ENCODE peak calls at places on chromosomes 3 and 15, in five cellular contexts. Q is left ventricle myocardium inferior, U is AG09309, P is A549, X is foreskin fibroblast. V is an unnamed sample.

GRCh38 chr3:176814252-176814651 is 383.0 kb downstream of the TBL1XR1 start:
- DNase-seq in Q (peak; percentile 38), U (no peak), P (peak; percentile 5), X (peak; percentile 2), V (peak; percentile 77)

GRCh38 chr15:27342991-27343390 is 372.0 kb downstream of the GABRG3 start:
- DNase-seq in Q (no peak), U (no peak), P (no peak), X (no peak), V (no peak)

GRCh38 chr15:47743385-47743784 is 26.1 kb downstream of the SEMA6D start:
- DNase-seq in Q (no peak), U (no peak), P (no peak), X (no peak), V (no peak)

GRCh38 chr15:57948554-57949289 is 116.8 kb downstream of the ALDH1A2 start:
- DNase-seq in Q (no peak), U (no peak), P (no peak), X (no peak), V (no peak)

GRCh38 chr15:70260096-70260495 is 162.4 kb upstream of the TLE3 start:
- DNase-seq in Q (no peak), U (no peak), P (no peak), X (no peak), V (no peak)

GRCh38 chr15:63094495-63094931 is 27.1 kb upstream of the LACTB start:
- DNase-seq in Q (no peak), U (no peak), P (no peak), X (peak; percentile 45), V (no peak)

GRCh38 chr15:95371664-95372063 is 958.8 kb upstream of the NR2F2 start:
- DNase-seq in Q (no peak), U (no peak), P (no peak), X (no peak), V (no peak)

GRCh38 chr3:150367771-150368170 is 40.3 kb upstream of the TSC22D2 start:
- DNase-seq in Q (no peak), U (no peak), P (no peak), X (no peak), V (no peak)

GRCh38 chr3:15903776-15904720 is 106.3 kb upstream of the ANKRD28 start:
- DNase-seq in Q (peak; percentile 71), U (no peak), P (no peak), X (no peak), V (no peak)

GRCh38 chr3:64242435-64242834 is 17.2 kb upstream of the PRICKLE2 start:
- DNase-seq in Q (peak; percentile 18), U (no peak), P (no peak), X (no peak), V (no peak)

GRCh38 chr3:33920511-33920910 is 122.1 kb downstream of the PDCD6IP start:
- DNase-seq in Q (no peak), U (no peak), P (no peak), X (no peak), V (no peak)

GRCh38 chr15:58597943-58598828 is 151.3 kb downstream of the ADAM10 start:
- DNase-seq in Q (no peak), U (no peak), P (no peak), X (no peak), V (no peak)

GRCh38 chr15:99455796-99456160 is 110.0 kb upstream of the MEF2A start:
- DNase-seq in Q (no peak), U (no peak), P (no peak), X (no peak), V (no peak)

GRCh38 chr3:197327701-197328100 is 29.3 kb upstream of the DLG1 start:
- DNase-seq in Q (no peak), U (no peak), P (no peak), X (peak; percentile 54), V (no peak)

GRCh38 chr3:124296416-124296815 is 304.5 kb upstream of the ROPN1 start:
- DNase-seq in Q (no peak), U (no peak), P (no peak), X (no peak), V (no peak)

GRCh38 chr3:4751057-4752051 is 227.9 kb upstream of the BHLHE40 start:
- DNase-seq in Q (no peak), U (peak; percentile 87), P (peak; percentile 56), X (peak; percentile 25), V (no peak)

GRCh38 chr3:177385831-177386301 is 188.6 kb upstream of the TBL1XR1 start:
- DNase-seq in Q (no peak), U (peak; percentile 40), P (no peak), X (peak; percentile 64), V (no peak)

GRCh38 chr3:5057857-5058324 is 64.2 kb upstream of the ARL8B start:
- DNase-seq in Q (peak; percentile 74), U (peak; percentile 80), P (peak; percentile 62), X (peak; percentile 69), V (peak; percentile 33)

GRCh38 chr3:116517308-116517707 is 72.0 kb upstream of the LSAMP start:
- DNase-seq in Q (no peak), U (no peak), P (no peak), X (no peak), V (no peak)

GRCh38 chr15:72846027-72846426 is 62.5 kb upstream of the ADPGK start:
- DNase-seq in Q (no peak), U (no peak), P (no peak), X (no peak), V (no peak)

GRCh38 chr3:100030346-100030745 is 84.0 kb downstream of the FILIP1L start:
- DNase-seq in Q (no peak), U (no peak), P (no peak), X (no peak), V (no peak)

GRCh38 chr3:111385971-111386495 is 156.0 kb upstream of the CD96 start:
- DNase-seq in Q (no peak), U (no peak), P (no peak), X (no peak), V (no peak)

GRCh38 chr15:42723068-42723467 is 13.9 kb downstream of the CDAN1 start:
- DNase-seq in Q (no peak), U (no peak), P (no peak), X (no peak), V (no peak)
- TF ChIP-seq CTCF in Q (peak; percentile 14), U (peak; percentile 7), P (no peak), X (peak; percentile 14), V (peak; percentile 41)

DNA sequence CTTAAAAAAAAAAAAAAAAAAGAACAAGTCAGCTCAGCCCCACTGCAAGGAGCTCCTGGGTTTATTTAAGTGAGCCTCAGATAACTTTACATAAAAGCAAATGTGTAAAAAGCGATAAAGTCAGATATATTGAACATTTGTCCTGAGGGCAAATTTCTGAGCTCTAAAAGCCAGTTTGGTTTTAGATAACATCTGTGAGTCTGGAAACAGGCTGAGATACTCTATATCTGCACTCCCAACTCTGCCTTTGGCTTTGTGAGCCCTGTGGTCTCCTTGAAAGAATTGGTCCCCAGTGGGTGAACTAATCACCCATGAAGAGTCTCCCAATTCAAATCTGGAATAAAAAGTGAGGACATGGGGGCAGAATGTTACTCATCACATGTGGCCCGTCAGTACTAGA is 104.6 kb downstream of the APBA2 start:
- DNase-seq in Q (no peak), U (no peak), P (no peak), X (no peak), V (no peak)
- TF ChIP-seq CTCF in Q (no peak), U (no peak), P (no peak), X (no peak), V (no peak)

GRCh38 chr15:32659340-32659831 is 17.9 kb downstream of the SCG5 start:
- DNase-seq in Q (no peak), U (peak; percentile 65), P (peak; percentile 61), X (peak; percentile 67), V (no peak)
- TF ChIP-seq CTCF in Q (peak; percentile 15), U (peak; percentile 19), P (peak; percentile 34), X (no peak), V (no peak)

DNA sequence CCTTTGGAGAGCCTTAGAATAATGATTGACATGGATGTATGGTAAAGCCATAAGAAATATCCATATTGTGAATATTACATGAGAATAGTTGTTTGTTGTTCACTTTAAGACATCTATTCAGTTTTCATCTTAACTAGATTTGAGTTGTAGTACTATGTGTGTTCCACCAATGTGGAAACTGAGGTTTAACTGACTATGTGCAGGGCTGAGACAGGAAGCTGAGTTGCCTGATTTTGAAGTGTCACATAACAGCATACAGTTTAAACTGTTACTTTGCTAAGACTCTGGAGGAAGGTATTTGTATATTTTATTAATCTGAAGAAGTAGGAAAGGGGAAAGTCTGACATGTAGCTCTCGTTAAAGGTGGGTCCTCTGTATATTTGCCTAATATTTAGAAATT is 2.1 kb downstream of the ECT2 start:
- DNase-seq in Q (no peak), U (no peak), P (no peak), X (no peak), V (no peak)
- TF ChIP-seq CTCF in Q (no peak), U (no peak), P (no peak), X (no peak), V (no peak)

GRCh38 chr3:181698263-181698944 is 13.3 kb upstream of the SOX2 start:
- DNase-seq in Q (no peak), U (no peak), P (no peak), X (no peak), V (no peak)

GRCh38 chr3:181699171-181699903 is 12.4 kb upstream of the SOX2 start:
- DNase-seq in Q (no peak), U (no peak), P (no peak), X (no peak), V (no peak)

GRCh38 chr3:181695661-181696491 is 15.8 kb upstream of the SOX2 start:
- DNase-seq in Q (no peak), U (no peak), P (no peak), X (no peak), V (no peak)

GRCh38 chr3:181694805-181695660 is 16.7 kb upstream of the SOX2 start:
- DNase-seq in Q (peak; percentile 40), U (no peak), P (no peak), X (no peak), V (no peak)

DNA sequence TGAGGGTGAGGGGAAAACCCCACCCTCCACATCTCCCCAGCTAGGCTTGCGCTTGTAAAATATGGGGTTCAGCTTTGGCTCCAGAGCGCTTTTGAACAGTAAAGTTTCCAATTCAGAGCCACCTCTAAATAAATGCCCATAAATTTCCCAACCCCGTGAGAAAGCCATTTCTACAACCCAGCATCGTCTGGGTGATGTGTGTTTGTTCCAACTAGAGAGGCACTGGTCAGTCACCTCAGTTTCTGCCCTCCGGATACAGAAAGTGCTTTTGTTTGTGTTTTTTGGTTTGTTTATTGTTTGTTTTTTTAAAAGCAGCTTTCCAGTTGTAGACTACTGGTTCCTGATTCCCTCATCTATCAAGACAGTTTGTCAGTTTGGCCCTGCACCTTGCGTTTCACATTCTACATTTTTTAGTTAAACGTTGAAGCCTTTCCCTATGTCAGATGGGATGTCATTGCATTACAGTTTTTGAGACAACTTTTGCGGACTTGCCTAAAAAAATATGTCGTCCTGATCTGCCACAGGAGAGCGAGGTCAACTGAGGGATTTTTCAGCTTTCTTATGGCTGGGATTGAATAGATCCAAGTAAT is 15.0 kb upstream of the SOX2 start:
- DNase-seq in Q (no peak), U (no peak), P (no peak), X (no peak), V (no peak)
- TF ChIP-seq CTCF in Q (no peak), U (no peak), P (no peak), X (no peak), V (no peak)

V was measured in neural crest cell.